ENCODE peak calls at places on chromosomes 2 and 18, in four cellular contexts. One of them, this sample, is unnamed.

GRCh38 chr2:187658952-187659525 is 104.8 kb upstream of the TFPI start:
- DNase-seq in SK-MEL-5: peak; percentile 54
- DNase-seq in AG09319: peak; percentile 4
- DNase-seq in dermis blood vessel endothelial cell: peak; percentile 44
- DNase-seq in this sample: peak; percentile 3

GRCh38 chr18:63553117-63553516 is 10.9 kb downstream of the SERPINB12 start:
- DNase-seq in dermis blood vessel endothelial cell: no peak
- DNase-seq in AG09319: peak; percentile 12
- DNase-seq in SK-MEL-5: peak; percentile 38
- DNase-seq in this sample: peak; percentile 90

GRCh38 chr2:159890945-159891588 is 93.1 kb upstream of the CD302 start:
- DNase-seq in dermis blood vessel endothelial cell: no peak
- DNase-seq in AG09319: no peak
- DNase-seq in SK-MEL-5: no peak
- DNase-seq in this sample: no peak

GRCh38 chr2:25341031-25341727 is 546 bp downstream of the DNMT3A start:
- DNase-seq in AG09319: no peak
- DNase-seq in dermis blood vessel endothelial cell: peak; percentile 37
- DNase-seq in SK-MEL-5: no peak
- DNase-seq in this sample: no peak

GRCh38 chr2:790634-791245 is 113.5 kb upstream of the TMEM18 start:
- DNase-seq in SK-MEL-5: no peak
- DNase-seq in dermis blood vessel endothelial cell: no peak
- DNase-seq in AG09319: no peak
- DNase-seq in this sample: no peak

GRCh38 chr2:15779381-15780041 is 160.8 kb upstream of the MYCN start:
- DNase-seq in SK-MEL-5: no peak
- DNase-seq in AG09319: no peak
- DNase-seq in dermis blood vessel endothelial cell: no peak
- DNase-seq in this sample: no peak

GRCh38 chr2:197599285-197599965 is 76.0 kb downstream of the RFTN2 start:
- DNase-seq in SK-MEL-5: peak; percentile 62
- DNase-seq in dermis blood vessel endothelial cell: peak; percentile 58
- DNase-seq in AG09319: no peak
- DNase-seq in this sample: no peak

GRCh38 chr2:134086594-134087219 is 167.2 kb upstream of the MGAT5 start:
- DNase-seq in SK-MEL-5: no peak
- DNase-seq in AG09319: no peak
- DNase-seq in dermis blood vessel endothelial cell: no peak
- DNase-seq in this sample: no peak

GRCh38 chr2:114010001-114010400 is 120.1 kb downstream of the ACTR3 start:
- DNase-seq in AG09319: no peak
- DNase-seq in dermis blood vessel endothelial cell: no peak
- DNase-seq in SK-MEL-5: no peak
- DNase-seq in this sample: no peak

GRCh38 chr2:96408631-96409542 is 73.3 kb downstream of the NCAPH start:
- DNase-seq in SK-MEL-5: peak; percentile 79
- DNase-seq in dermis blood vessel endothelial cell: peak; percentile 32
- DNase-seq in AG09319: no peak
- DNase-seq in this sample: no peak

GRCh38 chr2:16774091-16774490 is 108.5 kb upstream of the CYRIA start:
- DNase-seq in SK-MEL-5: no peak
- DNase-seq in dermis blood vessel endothelial cell: peak; percentile 4
- DNase-seq in AG09319: no peak
- DNase-seq in this sample: no peak

GRCh38 chr2:24409700-24410556 is 49.6 kb upstream of the ITSN2 start:
- DNase-seq in AG09319: peak; percentile 30
- DNase-seq in dermis blood vessel endothelial cell: peak; percentile 85
- DNase-seq in SK-MEL-5: peak; percentile 91
- DNase-seq in this sample: peak; percentile 40

GRCh38 chr2:187553908-187554703 is at the start of gene TFPI:
- DNase-seq in AG09319: no peak
- DNase-seq in dermis blood vessel endothelial cell: peak; percentile 84
- DNase-seq in SK-MEL-5: peak; percentile 64
- DNase-seq in this sample: no peak

GRCh38 chr2:236086403-236086970 is 81.7 kb downstream of the GBX2 start:
- DNase-seq in SK-MEL-5: no peak
- DNase-seq in dermis blood vessel endothelial cell: no peak
- DNase-seq in AG09319: no peak
- DNase-seq in this sample: no peak

GRCh38 chr2:69489793-69490192 is 52.6 kb upstream of the NFU1 start:
- DNase-seq in AG09319: no peak
- DNase-seq in SK-MEL-5: no peak
- DNase-seq in dermis blood vessel endothelial cell: no peak
- DNase-seq in this sample: no peak

GRCh38 chr18:11649839-11650238 is 39.2 kb upstream of the GNAL start:
- DNase-seq in dermis blood vessel endothelial cell: no peak
- DNase-seq in AG09319: no peak
- DNase-seq in SK-MEL-5: no peak
- DNase-seq in this sample: no peak

GRCh38 chr18:79405781-79406575 is 10.2 kb downstream of the NFATC1 start:
- DNase-seq in AG09319: no peak
- DNase-seq in SK-MEL-5: no peak
- DNase-seq in dermis blood vessel endothelial cell: peak; percentile 74
- DNase-seq in this sample: no peak

GRCh38 chr2:37558622-37559021 is 112.8 kb downstream of the CDC42EP3 start:
- DNase-seq in dermis blood vessel endothelial cell: no peak
- DNase-seq in SK-MEL-5: no peak
- DNase-seq in AG09319: no peak
- DNase-seq in this sample: no peak

GRCh38 chr18:67385455-67385854 is 131.1 kb downstream of the DSEL start:
- DNase-seq in dermis blood vessel endothelial cell: peak; percentile 24
- DNase-seq in SK-MEL-5: peak; percentile 17
- DNase-seq in AG09319: no peak
- DNase-seq in this sample: no peak

GRCh38 chr2:182446087-182446486 is 19.3 kb upstream of the PDE1A start:
- DNase-seq in AG09319: no peak
- DNase-seq in SK-MEL-5: no peak
- DNase-seq in dermis blood vessel endothelial cell: no peak
- DNase-seq in this sample: no peak

GRCh38 chr2:20501974-20502373 is 55.1 kb downstream of the RHOB start:
- DNase-seq in dermis blood vessel endothelial cell: peak; percentile 36
- DNase-seq in AG09319: peak; percentile 95
- DNase-seq in SK-MEL-5: peak; percentile 38
- DNase-seq in this sample: peak; percentile 92

GRCh38 chr18:45589559-45590041 is 25.7 kb upstream of the SLC14A2 start:
- DNase-seq in SK-MEL-5: no peak
- DNase-seq in dermis blood vessel endothelial cell: no peak
- DNase-seq in AG09319: peak; percentile 80
- DNase-seq in this sample: peak; percentile 77

GRCh38 chr2:181683518-181684453 is 3.5 kb upstream of the NEUROD1 start:
- DNase-seq in AG09319: no peak
- DNase-seq in SK-MEL-5: no peak
- DNase-seq in dermis blood vessel endothelial cell: no peak
- DNase-seq in this sample: no peak

GRCh38 chr2:199851886-199852285 is 894 bp upstream of the FTCDNL1 start:
- DNase-seq in AG09319: no peak
- DNase-seq in dermis blood vessel endothelial cell: no peak
- DNase-seq in SK-MEL-5: no peak
- DNase-seq in this sample: no peak

GRCh38 chr2:132448771-132449170 is 32.2 kb downstream of the GPR39 start:
- DNase-seq in dermis blood vessel endothelial cell: peak; percentile 49
- DNase-seq in SK-MEL-5: peak; percentile 35
- DNase-seq in AG09319: no peak
- DNase-seq in this sample: no peak

GRCh38 chr2:241987726-241988125 is 118.2 kb downstream of the RTP5 start:
- DNase-seq in SK-MEL-5: no peak
- DNase-seq in dermis blood vessel endothelial cell: no peak
- DNase-seq in AG09319: no peak
- DNase-seq in this sample: no peak

GRCh38 chr2:33670392-33670937 is 71.4 kb upstream of the FAM98A start:
- DNase-seq in AG09319: no peak
- DNase-seq in SK-MEL-5: peak; percentile 73
- DNase-seq in dermis blood vessel endothelial cell: no peak
- DNase-seq in this sample: no peak

GRCh38 chr18:62325806-62326645 is 916 bp downstream of the TNFRSF11A start:
- DNase-seq in AG09319: no peak
- DNase-seq in dermis blood vessel endothelial cell: peak; percentile 51
- DNase-seq in SK-MEL-5: no peak
- DNase-seq in this sample: no peak

GRCh38 chr2:4110273-4110672 is 406.9 kb downstream of the DCDC2C start:
- DNase-seq in dermis blood vessel endothelial cell: no peak
- DNase-seq in AG09319: no peak
- DNase-seq in SK-MEL-5: no peak
- DNase-seq in this sample: no peak

GRCh38 chr18:6401687-6402086 is 13.0 kb downstream of the L3MBTL4 start:
- DNase-seq in SK-MEL-5: peak; percentile 61
- DNase-seq in AG09319: no peak
- DNase-seq in dermis blood vessel endothelial cell: no peak
- DNase-seq in this sample: no peak

GRCh38 chr2:236715077-236715476 is 145.5 kb downstream of the ACKR3 start:
- DNase-seq in dermis blood vessel endothelial cell: peak; percentile 17
- DNase-seq in SK-MEL-5: no peak
- DNase-seq in AG09319: no peak
- DNase-seq in this sample: no peak

GRCh38 chr2:217848351-217848957 is 154.3 kb downstream of the TNS1 start:
- DNase-seq in dermis blood vessel endothelial cell: no peak
- DNase-seq in AG09319: no peak
- DNase-seq in SK-MEL-5: no peak
- DNase-seq in this sample: no peak

GRCh38 chr2:101327863-101328394 is 19.4 kb upstream of the RNF149 start:
- DNase-seq in dermis blood vessel endothelial cell: no peak
- DNase-seq in SK-MEL-5: no peak
- DNase-seq in AG09319: no peak
- DNase-seq in this sample: no peak

GRCh38 chr2:6423944-6424343 is 441.8 kb downstream of the CMPK2 start:
- DNase-seq in SK-MEL-5: no peak
- DNase-seq in dermis blood vessel endothelial cell: no peak
- DNase-seq in AG09319: no peak
- DNase-seq in this sample: no peak

GRCh38 chr2:225465827-225466226 is 66.3 kb downstream of the NYAP2 start:
- DNase-seq in SK-MEL-5: no peak
- DNase-seq in dermis blood vessel endothelial cell: no peak
- DNase-seq in AG09319: no peak
- DNase-seq in this sample: no peak

This sample was measured in GM04504.